ENCODE peak calls at places on chromosomes 13 and 19, in eight cellular contexts. H is GM12864; I is C1 segment of cervical spinal cord; S is stimulated activated naive CD4-positive, alpha-beta T cell; M is NCI-H1417; P is GM20000; J is NCI-H2227 treated with DMSO at 0.1 percent for 48 hours; Z is stimulated activated naive CD8-positive, alpha-beta T cell treated with anti-CD3 and anti-CD28 coated beads, Interleukin-15, Interleukin-2, amounts not matched to agents 100 U/mL and 50 U/mL, for 24 hours. T is an unnamed sample.

GRCh38 chr19:20077791-20078463 is at the start of gene ZNF90:
- DNase-seq in H (peak), I (peak), S (peak), M (peak), P (peak), J (peak), Z (peak), T (peak)

GRCh38 chr19:32749361-32749760 is 29.8 kb downstream of the TDRD12 start:
- DNase-seq in H (no peak), I (no peak), S (no peak), M (no peak), P (no peak), J (no peak), Z (no peak), T (no peak)

GRCh38 chr19:1220452-1221037 is 15.0 kb downstream of the STK11 start:
- DNase-seq in H (no peak), I (no peak), S (no peak), M (no peak), P (no peak), J (no peak), Z (no peak), T (no peak)

GRCh38 chr19:45772912-45773311 is 3.9 kb upstream of the SIX5 start:
- DNase-seq in H (no peak), I (no peak), S (no peak), M (no peak), P (no peak), J (no peak), Z (no peak), T (no peak)

GRCh38 chr13:44011036-44011435 is 131.3 kb downstream of the LACC1 start:
- DNase-seq in H (no peak), I (no peak), S (no peak), M (no peak), P (no peak), J (no peak), Z (no peak), T (no peak)

GRCh38 chr19:17671906-17672305 is 16.2 kb downstream of the UNC13A start:
- DNase-seq in H (peak), I (no peak), S (no peak), M (peak), P (no peak), J (peak), Z (peak), T (no peak)

GRCh38 chr13:28659611-28659970 is 661 bp downstream of the POMP start:
- DNase-seq in H (no peak), I (no peak), S (no peak), M (no peak), P (peak), J (no peak), Z (no peak), T (no peak)

GRCh38 chr13:44243198-44243852 is 130.3 kb upstream of the SERP2 start:
- DNase-seq in H (no peak), I (no peak), S (no peak), M (no peak), P (peak), J (no peak), Z (peak), T (no peak)

GRCh38 chr13:48234652-48235099 is 1.7 kb downstream of the ITM2B start:
- DNase-seq in H (no peak), I (no peak), S (no peak), M (no peak), P (no peak), J (no peak), Z (no peak), T (no peak)

GRCh38 chr19:38064661-38065425 is 157.8 kb downstream of the SIPA1L3 start:
- DNase-seq in H (no peak), I (no peak), S (no peak), M (no peak), P (no peak), J (no peak), Z (no peak), T (no peak)

GRCh38 chr19:52923782-52924593 is 760 bp upstream of the ZNF888 start:
- DNase-seq in H (no peak), I (no peak), S (no peak), M (no peak), P (no peak), J (no peak), Z (no peak), T (no peak)

GRCh38 chr19:50833802-50834167 is 411 bp upstream of the KLK15 start:
- DNase-seq in H (no peak), I (no peak), S (no peak), M (no peak), P (no peak), J (no peak), Z (no peak), T (no peak)

GRCh38 chr13:74465279-74465678 is 331.1 kb upstream of the KLF12 start:
- DNase-seq in H (no peak), I (no peak), S (no peak), M (no peak), P (no peak), J (no peak), Z (no peak), T (no peak)

GRCh38 chr19:46945668-46946067 is 74.0 kb upstream of the NPAS1 start:
- DNase-seq in H (no peak), I (no peak), S (no peak), M (no peak), P (no peak), J (no peak), Z (no peak), T (no peak)

GRCh38 chr19:53652476-53652875 is 20.7 kb downstream of the DPRX start:
- DNase-seq in H (no peak), I (no peak), S (no peak), M (no peak), P (no peak), J (no peak), Z (no peak), T (no peak)

GRCh38 chr13:106533101-106533939 is 2.1 kb downstream of the EFNB2 start:
- DNase-seq in H (no peak), I (peak), S (peak), M (peak), P (peak), J (peak), Z (peak), T (peak)

GRCh38 chr19:17347361-17347760 is 10.0 kb downstream of the GTPBP3 start:
- DNase-seq in H (no peak), I (no peak), S (no peak), M (no peak), P (no peak), J (no peak), Z (no peak), T (no peak)

GRCh38 chr19:18339703-18340102 is 695 bp upstream of the PGPEP1 start:
- DNase-seq in H (no peak), I (no peak), S (no peak), M (no peak), P (peak), J (no peak), Z (no peak), T (no peak)

GRCh38 chr19:4909172-4909896 is at the start of gene UHRF1:
- DNase-seq in H (no peak), I (no peak), S (no peak), M (peak), P (peak), J (peak), Z (peak), T (peak)

GRCh38 chr19:55389386-55390317 is 3.9 kb downstream of the RPL28 start:
- DNase-seq in H (no peak), I (no peak), S (no peak), M (no peak), P (no peak), J (no peak), Z (no peak), T (no peak)

GRCh38 chr19:43474986-43475705 is 9.7 kb upstream of the LYPD3 start:
- DNase-seq in H (peak), I (peak), S (peak), M (no peak), P (peak), J (peak), Z (peak), T (peak)

GRCh38 chr13:44132710-44133109 is 240.9 kb upstream of the SERP2 start:
- DNase-seq in H (no peak), I (no peak), S (no peak), M (no peak), P (no peak), J (no peak), Z (no peak), T (no peak)

GRCh38 chr13:93987458-93987857 is 492.0 kb downstream of the DCT start:
- DNase-seq in H (no peak), I (no peak), S (no peak), M (no peak), P (no peak), J (no peak), Z (no peak), T (no peak)

GRCh38 chr13:107518292-107518691 is 697.0 kb downstream of the LIG4 start:
- DNase-seq in H (no peak), I (no peak), S (no peak), M (no peak), P (no peak), J (no peak), Z (no peak), T (no peak)

GRCh38 chr13:68588623-68589022 is 1358.5 kb upstream of the PCDH9 start:
- DNase-seq in H (peak), I (no peak), S (no peak), M (no peak), P (no peak), J (no peak), Z (no peak), T (no peak)

T was measured in NCI-H1105.